ENCODE peak calls at places on chromosomes 3 and 15, in ten cellular contexts. A is RWPE1; S is WTC11; X is H54; Q is stimulated activated CD4-positive, alpha-beta T cell treated with anti-CD3 and anti-CD28 coated beads, Interleukin-2, amount 100 ng/mL, for 48 hours; I is ELF-1; V is midbrain; D is uterus; J is AG08395; G is NCI-H69. U is an unnamed sample.

GRCh38 chr3:48301814-48302194 is 31.7 kb downstream of the SPINK8 start:
- DNase-seq in A (peak), S (no peak), X (peak), Q (peak), I (no peak), V (no peak), D (peak), J (peak), G (peak), U (peak)

GRCh38 chr3:104879919-104880318 is 486.8 kb upstream of the ALCAM start:
- DNase-seq in A (no peak), S (no peak), X (no peak), Q (no peak), I (no peak), V (no peak), D (no peak), J (peak), G (no peak), U (no peak)

GRCh38 chr15:98649996-98650870 is 1.9 kb downstream of the IGF1R start:
- DNase-seq in A (no peak), S (no peak), X (no peak), Q (peak), I (peak), V (no peak), D (peak), J (peak), G (peak), U (peak)

GRCh38 chr3:17580901-17581300 is 161.5 kb downstream of the TBC1D5 start:
- DNase-seq in A (no peak), S (no peak), X (no peak), Q (no peak), I (no peak), V (no peak), D (no peak), J (no peak), G (no peak), U (no peak)

GRCh38 chr15:81863157-81863556 is 182.7 kb downstream of the MEX3B start:
- DNase-seq in A (no peak), S (no peak), X (no peak), Q (no peak), I (no peak), V (no peak), D (no peak), J (no peak), G (no peak), U (no peak)

GRCh38 chr3:16849240-16849639 is 35.5 kb upstream of the PLCL2 start:
- DNase-seq in A (no peak), S (peak), X (no peak), Q (peak), I (no peak), V (peak), D (peak), J (no peak), G (peak), U (no peak)

GRCh38 chr3:37713820-37714204 is 147.9 kb upstream of the CTDSPL start:
- DNase-seq in A (no peak), S (no peak), X (no peak), Q (no peak), I (no peak), V (no peak), D (no peak), J (no peak), G (no peak), U (no peak)

GRCh38 chr3:9901967-9902366 is 681 bp upstream of the IL17RE start:
- DNase-seq in A (no peak), S (no peak), X (no peak), Q (no peak), I (no peak), V (no peak), D (no peak), J (no peak), G (no peak), U (no peak)

GRCh38 chr3:194095464-194095863 is 40.5 kb upstream of the HES1 start:
- DNase-seq in A (no peak), S (no peak), X (no peak), Q (no peak), I (no peak), V (no peak), D (peak), J (no peak), G (peak), U (peak)

GRCh38 chr3:130841357-130841756 is 52.5 kb upstream of the ATP2C1 start:
- DNase-seq in A (peak), S (no peak), X (no peak), Q (no peak), I (no peak), V (no peak), D (no peak), J (no peak), G (no peak), U (peak)

GRCh38 chr3:113600418-113601185 is 68.2 kb downstream of the SIDT1 start:
- DNase-seq in A (no peak), S (no peak), X (no peak), Q (no peak), I (no peak), V (peak), D (no peak), J (no peak), G (no peak), U (no peak)

GRCh38 chr3:9659849-9660248 is 10.5 kb downstream of the MTMR14 start:
- DNase-seq in A (no peak), S (no peak), X (no peak), Q (no peak), I (no peak), V (no peak), D (no peak), J (no peak), G (no peak), U (no peak)

GRCh38 chr3:105944721-105945120 is 75.9 kb upstream of the CBLB start:
- DNase-seq in A (peak), S (no peak), X (peak), Q (no peak), I (no peak), V (no peak), D (no peak), J (peak), G (no peak), U (peak)

GRCh38 chr15:50886611-50887350 is 21.7 kb upstream of the AP4E1 start:
- DNase-seq in A (no peak), S (no peak), X (no peak), Q (no peak), I (no peak), V (no peak), D (no peak), J (no peak), G (no peak), U (no peak)

GRCh38 chr15:66494262-66494661 is 3.3 kb downstream of the SNAPC5 start:
- DNase-seq in A (no peak), S (no peak), X (no peak), Q (no peak), I (no peak), V (no peak), D (no peak), J (no peak), G (no peak), U (no peak)

GRCh38 chr3:143482106-143483088 is 362.8 kb downstream of the CHST2 start:
- DNase-seq in A (no peak), S (no peak), X (no peak), Q (no peak), I (no peak), V (no peak), D (no peak), J (peak), G (no peak), U (no peak)

U was measured in DMS53.